ENCODE peak calls at places on chromosome X, in five cellular contexts. One of them, this sample, is unnamed.

GRCh38 chrX:130030826-130031225 is 48.4 kb downstream of the BCORL1 start:
- DNase-seq in GM13976: no peak
- DNase-seq in choroid plexus epithelial cell: no peak
- DNase-seq in body of pancreas: no peak
- DNase-seq in kidney tubule cell: no peak
- DNase-seq in this sample: no peak

GRCh38 chrX:153766098-153766817 is 2.2 kb downstream of the PLXNB3 start:
- DNase-seq in body of pancreas: no peak
- DNase-seq in GM13976: peak
- DNase-seq in kidney tubule cell: peak
- DNase-seq in choroid plexus epithelial cell: peak
- DNase-seq in this sample: peak

GRCh38 chrX:16786791-16787735 is 797 bp downstream of the TXLNG start:
- DNase-seq in body of pancreas: no peak
- DNase-seq in GM13976: peak
- DNase-seq in kidney tubule cell: peak
- DNase-seq in choroid plexus epithelial cell: no peak
- DNase-seq in this sample: peak

GRCh38 chrX:120087289-120088017 is 10.0 kb upstream of the RHOXF2B start:
- DNase-seq in kidney tubule cell: no peak
- DNase-seq in GM13976: no peak
- DNase-seq in body of pancreas: no peak
- DNase-seq in choroid plexus epithelial cell: no peak
- DNase-seq in this sample: no peak

GRCh38 chrX:57528670-57529255 is 63.0 kb upstream of the ZXDB start:
- DNase-seq in GM13976: no peak
- DNase-seq in choroid plexus epithelial cell: peak
- DNase-seq in kidney tubule cell: peak
- DNase-seq in body of pancreas: peak
- DNase-seq in this sample: peak

GRCh38 chrX:68894142-68894512 is 65.3 kb downstream of the EFNB1 start:
- DNase-seq in choroid plexus epithelial cell: no peak
- DNase-seq in body of pancreas: no peak
- DNase-seq in kidney tubule cell: peak
- DNase-seq in GM13976: no peak
- DNase-seq in this sample: no peak

GRCh38 chrX:69080912-69081465 is 84.3 kb downstream of the PJA1 start:
- DNase-seq in body of pancreas: no peak
- DNase-seq in kidney tubule cell: no peak
- DNase-seq in GM13976: no peak
- DNase-seq in choroid plexus epithelial cell: no peak
- DNase-seq in this sample: no peak

GRCh38 chrX:9717376-9717775 is 48.3 kb downstream of the GPR143 start:
- DNase-seq in kidney tubule cell: no peak
- DNase-seq in GM13976: no peak
- DNase-seq in choroid plexus epithelial cell: no peak
- DNase-seq in body of pancreas: no peak
- DNase-seq in this sample: no peak

GRCh38 chrX:40868868-40869267 is 133.5 kb upstream of the MED14 start:
- DNase-seq in choroid plexus epithelial cell: no peak
- DNase-seq in body of pancreas: no peak
- DNase-seq in GM13976: no peak
- DNase-seq in kidney tubule cell: no peak
- DNase-seq in this sample: no peak

GRCh38 chrX:123422875-123423274 is 238.8 kb downstream of the GRIA3 start:
- DNase-seq in choroid plexus epithelial cell: peak
- DNase-seq in GM13976: no peak
- DNase-seq in body of pancreas: peak
- DNase-seq in kidney tubule cell: peak
- DNase-seq in this sample: peak

GRCh38 chrX:2894885-2895292 is 34.2 kb downstream of the ARSD start:
- DNase-seq in kidney tubule cell: peak
- DNase-seq in GM13976: no peak
- DNase-seq in body of pancreas: peak
- DNase-seq in choroid plexus epithelial cell: peak
- DNase-seq in this sample: peak

GRCh38 chrX:117327306-117327705 is 789.3 kb downstream of the KLHL13 start:
- DNase-seq in kidney tubule cell: no peak
- DNase-seq in body of pancreas: no peak
- DNase-seq in choroid plexus epithelial cell: no peak
- DNase-seq in GM13976: no peak
- DNase-seq in this sample: no peak

GRCh38 chrX:53682885-53683555 is 3.5 kb downstream of the HUWE1 start:
- DNase-seq in GM13976: peak
- DNase-seq in kidney tubule cell: peak
- DNase-seq in choroid plexus epithelial cell: peak
- DNase-seq in body of pancreas: peak
- DNase-seq in this sample: peak

GRCh38 chrX:40171513-40172168 is 73.9 kb upstream of the BCOR start:
- DNase-seq in choroid plexus epithelial cell: peak
- DNase-seq in GM13976: no peak
- DNase-seq in body of pancreas: no peak
- DNase-seq in kidney tubule cell: peak
- DNase-seq in this sample: peak

GRCh38 chrX:30141966-30142365 is 73.4 kb upstream of the MAGEB2 start:
- DNase-seq in choroid plexus epithelial cell: peak
- DNase-seq in body of pancreas: peak
- DNase-seq in kidney tubule cell: peak
- DNase-seq in GM13976: no peak
- DNase-seq in this sample: peak

GRCh38 chrX:15292861-15293260 is 22.6 kb downstream of the ASB11 start:
- DNase-seq in kidney tubule cell: peak
- DNase-seq in choroid plexus epithelial cell: no peak
- DNase-seq in GM13976: no peak
- DNase-seq in body of pancreas: no peak
- DNase-seq in this sample: no peak

GRCh38 chrX:40156472-40157227 is 58.9 kb upstream of the BCOR start:
- DNase-seq in choroid plexus epithelial cell: no peak
- DNase-seq in GM13976: no peak
- DNase-seq in body of pancreas: no peak
- DNase-seq in kidney tubule cell: no peak
- DNase-seq in this sample: no peak

GRCh38 chrX:37701588-37701987 is 16.0 kb downstream of the XK start:
- DNase-seq in choroid plexus epithelial cell: no peak
- DNase-seq in body of pancreas: no peak
- DNase-seq in kidney tubule cell: no peak
- DNase-seq in GM13976: no peak
- DNase-seq in this sample: no peak

GRCh38 chrX:68681443-68681941 is 34.0 kb downstream of the STARD8 start:
- DNase-seq in body of pancreas: no peak
- DNase-seq in GM13976: no peak
- DNase-seq in choroid plexus epithelial cell: peak
- DNase-seq in kidney tubule cell: peak
- DNase-seq in this sample: peak

This sample was measured in fibroblast of pulmonary artery.